ENCODE peak calls at places on chromosomes 7 and 10, in four cellular contexts. B, C, N and S are unnamed samples. For H3K36me3, the result is how much of the 10 kb centered on the place peaks cover.

GRCh38 chr7:149414745-149415390 is 46.0 kb downstream of the ZNF777 start:
- DNase-seq in N (peak), C (no peak), B (no peak), S (no peak)

GRCh38 chr10:99395750-99396445 is 34.5 kb downstream of the GOT1 start:
- DNase-seq in C (no peak), B (peak), N (no peak), S (no peak)

GRCh38 chr10:8150401-8150905 is 96.0 kb downstream of the GATA3 start:
- DNase-seq in N (no peak), C (no peak), B (no peak), S (no peak)

GRCh38 chr10:125926247-125926646 is 29.9 kb downstream of the FANK1 start:
- DNase-seq in B (no peak), N (no peak), C (no peak), S (no peak)

GRCh38 chr7:142301923-142302550 is 44.2 kb upstream of the PRSS58 start:
- DNase-seq in B (no peak), C (no peak), N (no peak), S (no peak)

GRCh38 chr7:27236053-27236410 is 6.6 kb upstream of the EVX1 start:
- DNase-seq in C (no peak), B (no peak), N (no peak), S (no peak)

GRCh38 chr7:64183126-64183742 is 23.8 kb upstream of the ZNF735 start:
- DNase-seq in C (no peak), B (no peak), N (no peak), S (no peak)

GRCh38 chr7:111262293-111263116 is 171.6 kb downstream of the LRRN3 start:
- DNase-seq in N (no peak), C (no peak), B (no peak), S (no peak)

GRCh38 chr7:46478046-46478445 is 557.0 kb upstream of the IGFBP3 start:
- DNase-seq in N (no peak), C (no peak), B (no peak), S (no peak)

GRCh38 chr10:92750788-92751533 is 61.2 kb downstream of the HHEX start:
- DNase-seq in C (no peak), N (no peak), B (no peak), S (no peak)

GRCh38 chr7:34748244-34749039 is 90.4 kb downstream of the NPSR1 start:
- DNase-seq in B (peak), N (no peak), C (no peak), S (peak)

GRCh38 chr7:95549818-95550529 is 46.3 kb downstream of the PDK4 start:
- DNase-seq in N (peak), B (peak), C (no peak), S (peak)

GRCh38 chr7:4819450-4820404 is 42.1 kb downstream of the PAPOLB start:
- DNase-seq in C (no peak), N (peak), B (no peak), S (no peak)

GRCh38 chr10:48501806-48502771 is 102.8 kb downstream of the ARHGAP22 start:
- DNase-seq in N (peak), C (peak), B (no peak), S (peak)

GRCh38 chr7:141654551-141654950 is 47.4 kb downstream of the DENND11 start:
- DNase-seq in N (no peak), B (peak), C (peak), S (peak)

GRCh38 chr7:83588602-83589240 is 60.2 kb downstream of the SEMA3E start:
- DNase-seq in C (no peak), B (no peak), N (no peak), S (no peak)

GRCh38 chr10:34861293-34862004 is 46.4 kb upstream of the PARD3 start:
- DNase-seq in C (no peak), B (peak), N (peak), S (peak)

GRCh38 chr7:156612930-156613329 is 27.6 kb upstream of the RNF32 start:
- DNase-seq in B (no peak), C (peak), N (no peak), S (no peak)

DNA sequence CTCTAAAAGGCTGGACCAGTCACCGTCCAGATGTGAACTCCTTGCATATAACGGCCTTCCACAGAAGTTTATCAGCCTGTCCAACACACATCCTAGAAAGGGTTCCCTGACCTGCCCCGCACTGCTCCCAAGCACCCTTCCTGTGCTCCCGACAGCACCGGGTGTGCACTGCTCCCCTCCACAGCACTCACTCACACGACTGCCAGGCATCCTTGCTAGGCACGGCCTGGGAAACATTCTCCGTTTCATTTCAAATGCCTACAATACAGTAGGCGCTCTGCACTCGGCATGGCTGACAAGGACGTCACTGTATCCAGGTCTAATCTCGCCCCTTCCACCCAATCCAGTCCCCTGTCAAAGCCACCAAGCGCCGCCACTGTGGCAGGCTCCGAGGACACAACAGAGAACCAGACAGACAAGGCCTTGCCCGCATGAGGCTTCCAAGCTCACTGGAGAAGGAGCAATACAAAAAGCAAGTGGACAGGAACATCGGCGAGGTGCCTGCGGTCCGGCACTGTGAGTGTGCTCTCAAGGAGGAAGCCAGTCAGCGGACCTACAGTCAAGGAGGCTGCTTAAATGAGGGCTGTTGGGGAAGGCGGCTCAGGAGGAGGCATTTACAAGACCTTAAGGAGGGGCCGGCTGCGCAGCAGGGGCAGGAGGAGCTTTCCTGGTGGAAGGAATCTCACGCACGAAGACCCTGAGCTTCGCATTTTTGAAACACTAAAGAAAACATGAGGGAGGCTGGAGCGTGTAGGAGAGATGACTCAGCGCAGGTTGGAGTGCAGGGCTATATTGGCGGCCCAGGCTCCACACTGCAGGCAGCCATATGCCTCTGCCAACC is 29.2 kb downstream of the GNA12 start:
- DNase-seq in B (no peak), N (peak), C (no peak), S (peak)
- TF ChIP-seq POLR2A in B (no peak), N (no peak), C (no peak), S (no peak)

DNA sequence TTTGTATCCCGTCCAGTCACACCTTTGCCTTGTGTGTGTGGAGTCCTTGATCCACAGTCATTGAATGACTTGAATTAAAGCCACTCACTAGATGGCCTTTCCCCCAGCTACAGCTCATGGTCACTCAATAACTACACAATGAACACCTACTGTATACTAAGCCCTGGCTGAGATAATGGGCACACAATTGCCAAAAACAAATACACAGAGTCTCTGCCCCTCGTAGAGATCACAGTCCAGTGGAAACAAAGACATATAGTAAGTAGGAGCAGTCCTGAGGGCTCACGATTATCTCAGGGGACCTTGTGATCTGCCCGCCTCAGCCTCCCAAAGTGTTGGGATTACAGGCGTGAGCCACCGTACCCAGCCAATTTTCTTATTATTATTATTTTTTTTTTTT is 22.1 kb upstream of the DDIT4 start:
- DNase-seq in C (no peak), B (no peak), N (no peak), S (no peak)
- H3K36me3 ChIP-seq in C (under half), B (under half), N (under half), S (under half)

GRCh38 chr10:96133135-96133534 is 3.0 kb downstream of the ZNF518A start:
- DNase-seq in N (no peak), C (no peak), B (no peak), S (no peak)

GRCh38 chr10:96124230-96125141 is 5.6 kb upstream of the ZNF518A start:
- DNase-seq in N (no peak), B (no peak), C (no peak), S (peak)

GRCh38 chr10:96129387-96130325 is at the start of gene ZNF518A:
- DNase-seq in N (peak), C (peak), B (peak), S (peak)

GRCh38 chr10:96125142-96125515 is 5.0 kb upstream of the ZNF518A start:
- DNase-seq in C (no peak), B (no peak), N (no peak), S (no peak)

DNA sequence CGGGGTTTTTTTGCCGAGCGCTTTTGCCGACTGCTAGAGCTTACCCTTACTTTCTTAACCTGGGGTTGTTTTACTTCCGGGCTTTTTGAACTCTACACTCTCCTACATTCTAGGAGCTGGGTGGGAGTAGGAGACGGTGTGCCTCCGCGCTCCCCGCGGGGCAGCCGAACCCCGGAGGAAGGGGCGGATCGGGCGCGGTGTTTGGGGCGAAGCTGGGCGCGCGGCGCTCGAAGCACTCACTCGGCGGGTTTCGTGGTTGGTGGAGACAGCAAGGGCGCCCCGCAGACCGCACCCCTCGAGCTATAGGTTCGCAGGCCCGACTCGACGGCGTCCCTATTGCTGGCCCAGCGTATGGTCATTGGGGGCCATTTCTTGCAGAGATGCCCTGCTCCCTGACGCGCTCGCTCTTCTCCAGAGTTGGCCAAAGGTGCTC is 245 bp downstream of the ZNF518A start:
- DNase-seq in B (peak), C (no peak), N (peak), S (peak)
- TF ChIP-seq POLR2A in B (no peak), C (peak), N (no peak), S (no peak)

GRCh38 chr7:98177553-98177952 is 33.7 kb upstream of the BHLHA15 start:
- DNase-seq in B (no peak), C (no peak), N (no peak), S (no peak)

GRCh38 chr7:98180751-98181150 is 30.5 kb upstream of the BHLHA15 start:
- DNase-seq in N (no peak), C (no peak), B (no peak), S (no peak)

GRCh38 chr7:98175260-98175604 is 36.0 kb upstream of the BHLHA15 start:
- DNase-seq in B (no peak), N (no peak), C (no peak), S (no peak)

GRCh38 chr7:98178762-98179490 is 32.3 kb upstream of the BHLHA15 start:
- DNase-seq in N (no peak), B (no peak), C (no peak), S (no peak)

GRCh38 chr7:98178321-98178720 is 32.9 kb upstream of the BHLHA15 start:
- DNase-seq in B (peak), N (no peak), C (no peak), S (peak)
- H3K36me3 ChIP-seq in B (under half), N (under half), C (under half), S (under half)

GRCh38 chr10:133125901-133126300 is 34.1 kb upstream of the KNDC1 start:
- DNase-seq in B (no peak), C (no peak), N (no peak), S (no peak)

GRCh38 chr10:133126431-133127290 is 33.4 kb upstream of the KNDC1 start:
- DNase-seq in C (no peak), N (peak), B (no peak), S (no peak)

GRCh38 chr10:133123746-133124356 is 36.1 kb downstream of the ADGRA1 start:
- DNase-seq in B (no peak), C (no peak), N (no peak), S (no peak)

GRCh38 chr10:133123050-133123745 is 35.5 kb downstream of the ADGRA1 start:
- DNase-seq in B (no peak), C (no peak), N (no peak), S (no peak)

GRCh38 chr10:133124357-133125211 is 35.4 kb upstream of the KNDC1 start:
- DNase-seq in C (no peak), N (no peak), B (no peak), S (peak)
- TF ChIP-seq POLR2A in C (no peak), N (no peak), B (no peak), S (no peak)

DNA sequence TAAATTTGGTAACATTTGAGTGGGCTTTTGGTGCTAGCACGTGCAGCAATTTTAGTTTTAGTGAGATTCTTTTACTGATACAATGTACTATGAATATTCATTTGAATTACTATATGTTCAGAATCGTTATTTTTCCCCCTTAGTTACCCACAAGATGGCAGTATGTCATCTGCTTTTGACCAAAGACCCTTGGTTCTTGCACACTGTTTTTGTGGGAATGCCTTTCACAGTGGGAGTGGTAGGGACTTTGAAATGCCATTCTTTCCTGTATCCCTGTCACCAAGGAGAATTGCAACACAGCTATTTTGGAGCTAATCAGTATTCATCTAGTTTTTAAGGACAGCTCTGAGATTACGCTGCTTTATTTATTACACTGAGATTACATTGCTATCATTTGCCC is 40.6 kb downstream of the SEC23IP start:
- DNase-seq in B (no peak), C (no peak), N (no peak), S (no peak)
- H3K36me3 ChIP-seq in B (under half), C (under half), N (under half), S (under half)

GRCh38 chr7:55132550-55132889 is 113.7 kb downstream of the EGFR start:
- DNase-seq in N (no peak), B (no peak), C (no peak), S (no peak)

GRCh38 chr7:55133630-55134392 is 115.0 kb downstream of the EGFR start:
- DNase-seq in N (peak), B (no peak), C (no peak), S (peak)

GRCh38 chr7:55134786-55135185 is 116.0 kb downstream of the EGFR start:
- DNase-seq in C (no peak), N (no peak), B (no peak), S (no peak)

GRCh38 chr7:55131421-55131929 is 112.7 kb downstream of the EGFR start:
- DNase-seq in B (no peak), N (no peak), C (no peak), S (no peak)

DNA sequence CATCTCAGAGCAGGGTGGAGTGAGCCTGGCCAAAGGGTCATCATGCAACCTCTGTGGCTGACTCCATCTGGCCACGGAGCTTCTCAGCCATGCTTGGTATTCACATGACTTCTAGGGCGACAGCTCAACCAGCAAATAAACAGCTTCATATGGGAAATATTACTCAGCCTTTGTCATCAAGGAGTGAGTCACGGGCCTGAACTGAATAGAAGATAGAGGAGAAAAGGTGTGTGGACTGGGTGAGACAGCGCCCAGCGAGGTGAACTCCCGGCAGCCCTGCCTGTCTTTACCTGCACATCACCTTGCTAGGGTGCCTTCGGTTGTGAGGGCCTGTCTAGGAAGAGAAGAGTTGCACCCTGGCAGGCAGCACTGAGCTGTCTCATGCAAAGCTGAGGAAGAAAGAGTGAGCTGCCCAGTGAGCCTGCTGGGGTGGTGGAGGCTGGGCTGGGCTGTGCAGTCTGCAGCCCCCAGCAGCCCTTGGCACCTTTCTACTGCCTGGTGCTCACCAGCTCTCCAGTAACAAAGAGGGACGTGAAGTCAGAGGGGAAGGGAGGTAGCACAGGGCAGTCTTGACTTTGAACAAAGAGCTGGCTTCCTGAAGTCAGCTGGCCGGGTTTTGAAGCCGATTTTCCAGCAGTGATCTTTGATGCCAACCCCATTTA is 114.2 kb downstream of the EGFR start:
- DNase-seq in N (peak), C (no peak), B (no peak), S (peak)
- TF ChIP-seq POLR2A in N (no peak), C (no peak), B (no peak), S (no peak)

GRCh38 chr7:22189230-22189629 is 167.7 kb downstream of the RAPGEF5 start:
- DNase-seq in B (no peak), C (no peak), N (no peak), S (no peak)
- H3K36me3 ChIP-seq in B (under half), C (under half), N (under half), S (under half)